ENCODE peak calls at places on chromosome 7, in seven cellular contexts. T is esophagus muscularis mucosa, O is sigmoid colon, X is GM12878, K is stomach, S is transverse colon, P is K562. J is an unnamed sample.

GRCh38 chr7:4738711-4739527 is 36.5 kb upstream of the AP5Z1 start:
- DNase-seq in T (no peak), O (peak), X (no peak), K (peak), S (no peak), P (peak), J (no peak)

GRCh38 chr7:103865442-103865841 is 124.0 kb downstream of the RELN start:
- DNase-seq in T (no peak), O (no peak), X (no peak), K (no peak), S (no peak), P (no peak), J (no peak)

GRCh38 chr7:115014794-115015193 is 92.9 kb downstream of the MDFIC start:
- DNase-seq in T (no peak), O (no peak), X (no peak), K (no peak), S (no peak), P (no peak), J (no peak)

GRCh38 chr7:128347573-128348147 is 4.0 kb upstream of the RBM28 start:
- DNase-seq in T (no peak), O (no peak), X (no peak), K (peak), S (peak), P (peak), J (no peak)

GRCh38 chr7:68148440-68148839 is 1151.8 kb downstream of the TYW1 start:
- DNase-seq in T (peak), O (no peak), X (no peak), K (no peak), S (no peak), P (no peak), J (no peak)

GRCh38 chr7:100705341-100705752 is 574 bp upstream of the POP7 start:
- DNase-seq in T (peak), O (peak), X (peak), K (peak), S (peak), P (peak), J (peak)

GRCh38 chr7:157722137-157723060 is 385.6 kb downstream of the DNAJB6 start:
- DNase-seq in T (no peak), O (peak), X (no peak), K (no peak), S (no peak), P (no peak), J (no peak)

GRCh38 chr7:74300951-74301350 is 11.7 kb downstream of the CLIP2 start:
- DNase-seq in T (no peak), O (no peak), X (no peak), K (no peak), S (no peak), P (no peak), J (no peak)

GRCh38 chr7:154423219-154423618 is 371.0 kb downstream of the DPP6 start:
- DNase-seq in T (no peak), O (no peak), X (no peak), K (no peak), S (no peak), P (no peak), J (no peak)

GRCh38 chr7:156438011-156438410 is 202.6 kb upstream of the RNF32 start:
- DNase-seq in T (no peak), O (no peak), X (no peak), K (no peak), S (no peak), P (no peak), J (no peak)

GRCh38 chr7:77995717-77996116 is 197.1 kb downstream of the PHTF2 start:
- DNase-seq in T (no peak), O (no peak), X (no peak), K (no peak), S (no peak), P (peak), J (no peak)

GRCh38 chr7:134307320-134307719 is 9.4 kb downstream of the SLC35B4 start:
- DNase-seq in T (no peak), O (no peak), X (no peak), K (no peak), S (no peak), P (no peak), J (no peak)

GRCh38 chr7:101739757-101740398 is 77.5 kb upstream of the CUX1 start:
- DNase-seq in T (no peak), O (no peak), X (no peak), K (no peak), S (no peak), P (no peak), J (no peak)

GRCh38 chr7:150946826-150947750 is 31.0 kb downstream of the KCNH2 start:
- DNase-seq in T (no peak), O (peak), X (no peak), K (no peak), S (no peak), P (no peak), J (peak)

GRCh38 chr7:51256916-51257315 is 59.7 kb downstream of the COBL start:
- DNase-seq in T (no peak), O (no peak), X (no peak), K (no peak), S (no peak), P (no peak), J (no peak)

GRCh38 chr7:37508063-37508462 is 59.4 kb upstream of the ELMO1 start:
- DNase-seq in T (peak), O (no peak), X (no peak), K (no peak), S (no peak), P (no peak), J (no peak)

GRCh38 chr7:140597425-140597949 is 43.1 kb downstream of the DENND2A start:
- DNase-seq in T (no peak), O (no peak), X (no peak), K (no peak), S (no peak), P (no peak), J (no peak)

GRCh38 chr7:19249281-19249680 is 104.1 kb upstream of the FERD3L start:
- DNase-seq in T (no peak), O (no peak), X (no peak), K (no peak), S (no peak), P (no peak), J (no peak)

GRCh38 chr7:100118388-100119074 is 627 bp downstream of the TAF6 start:
- DNase-seq in T (no peak), O (no peak), X (no peak), K (no peak), S (no peak), P (no peak), J (no peak)

GRCh38 chr7:37180828-37181549 is 267.7 kb downstream of the ELMO1 start:
- DNase-seq in T (no peak), O (no peak), X (no peak), K (no peak), S (no peak), P (no peak), J (no peak)

GRCh38 chr7:158971214-158971613 is 114.9 kb downstream of the DYNC2I1 start:
- DNase-seq in T (no peak), O (no peak), X (no peak), K (no peak), S (no peak), P (no peak), J (no peak)

GRCh38 chr7:1220000-1220726 is 12.5 kb upstream of the UNCX start:
- DNase-seq in T (no peak), O (no peak), X (no peak), K (no peak), S (no peak), P (no peak), J (no peak)

GRCh38 chr7:122316467-122317394 is 12.2 kb upstream of the FEZF1 start:
- DNase-seq in T (no peak), O (no peak), X (no peak), K (no peak), S (peak), P (no peak), J (no peak)

GRCh38 chr7:78176186-78176585 is 377.6 kb downstream of the PHTF2 start:
- DNase-seq in T (peak), O (no peak), X (no peak), K (no peak), S (no peak), P (no peak), J (no peak)

GRCh38 chr7:149027055-149027454 is 1.2 kb downstream of the PDIA4 start:
- DNase-seq in T (no peak), O (no peak), X (no peak), K (no peak), S (no peak), P (no peak), J (no peak)

GRCh38 chr7:46490406-46490805 is 569.3 kb upstream of the IGFBP3 start:
- DNase-seq in T (no peak), O (no peak), X (no peak), K (no peak), S (no peak), P (no peak), J (no peak)

GRCh38 chr7:132135986-132136385 is 440.3 kb downstream of the PLXNA4 start:
- DNase-seq in T (no peak), O (no peak), X (no peak), K (no peak), S (no peak), P (no peak), J (no peak)

GRCh38 chr7:104299777-104300176 is 28.6 kb upstream of the LHFPL3 start:
- DNase-seq in T (no peak), O (no peak), X (no peak), K (no peak), S (no peak), P (no peak), J (no peak)

GRCh38 chr7:29318853-29319718 is 124.5 kb downstream of the CHN2 start:
- DNase-seq in T (no peak), O (no peak), X (no peak), K (no peak), S (no peak), P (no peak), J (no peak)

GRCh38 chr7:129882531-129882930 is 70.2 kb downstream of the UBE2H start:
- DNase-seq in T (no peak), O (no peak), X (no peak), K (no peak), S (no peak), P (no peak), J (no peak)

GRCh38 chr7:156780724-156781455 is 112.1 kb downstream of the LMBR1 start:
- DNase-seq in T (no peak), O (no peak), X (peak), K (no peak), S (no peak), P (peak), J (no peak)

GRCh38 chr7:91634485-91635177 is 245.9 kb downstream of the MTERF1 start:
- DNase-seq in T (no peak), O (no peak), X (no peak), K (no peak), S (no peak), P (no peak), J (no peak)

GRCh38 chr7:150955519-150956394 is 22.4 kb downstream of the KCNH2 start:
- DNase-seq in T (no peak), O (peak), X (no peak), K (no peak), S (peak), P (peak), J (no peak)

GRCh38 chr7:37208528-37208927 is 240.1 kb downstream of the ELMO1 start:
- DNase-seq in T (peak), O (peak), X (peak), K (peak), S (peak), P (peak), J (peak)

GRCh38 chr7:44573464-44574285 is at the start of gene DDX56:
- DNase-seq in T (peak), O (peak), X (peak), K (peak), S (peak), P (peak), J (peak)
- TF ChIP-seq POLR2AphosphoS5 in T (peak), O (peak), X (peak), K (peak), S (peak), P (peak), J (peak)

DNA sequence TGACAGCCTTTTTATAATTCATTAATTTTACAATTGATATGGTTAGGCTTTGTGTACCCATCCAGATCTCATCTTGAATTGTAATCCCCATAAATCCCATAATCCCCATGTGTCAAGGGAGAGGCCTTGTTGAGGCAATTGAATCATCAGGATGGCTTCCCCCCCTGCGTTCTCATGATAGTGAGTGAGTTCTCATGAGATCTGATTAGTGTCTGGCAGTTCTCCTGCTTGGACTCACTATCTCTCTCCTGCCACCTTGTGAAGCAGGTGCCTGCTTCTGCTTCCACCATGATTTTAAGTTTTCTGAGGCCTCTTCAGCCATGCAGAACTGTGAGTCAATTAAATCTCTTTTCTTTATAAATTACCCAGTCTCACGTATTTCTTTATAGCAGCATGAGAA is 165.7 kb upstream of the GNAI1 start:
- DNase-seq in T (no peak), O (no peak), X (no peak), K (no peak), S (no peak), P (no peak), J (no peak)
- TF ChIP-seq EP300 in T (no peak), O (no peak), X (no peak), K (no peak), S (no peak), P (no peak), J (no peak)

GRCh38 chr7:98166668-98166970 is 44.6 kb upstream of the BHLHA15 start:
- DNase-seq in T (no peak), O (no peak), X (no peak), K (no peak), S (no peak), P (no peak), J (no peak)
- H3K27ac ChIP-seq in T (no peak), O (no peak), X (no peak), K (no peak), S (no peak), P (no peak), J (no peak)

GRCh38 chr7:70520604-70521003 is 611.3 kb upstream of the GALNT17 start:
- DNase-seq in T (no peak), O (no peak), X (no peak), K (no peak), S (no peak), P (no peak), J (no peak)
- TF ChIP-seq POLR2AphosphoS5 in T (no peak), O (no peak), X (no peak), K (no peak), S (no peak), P (no peak), J (no peak)

DNA sequence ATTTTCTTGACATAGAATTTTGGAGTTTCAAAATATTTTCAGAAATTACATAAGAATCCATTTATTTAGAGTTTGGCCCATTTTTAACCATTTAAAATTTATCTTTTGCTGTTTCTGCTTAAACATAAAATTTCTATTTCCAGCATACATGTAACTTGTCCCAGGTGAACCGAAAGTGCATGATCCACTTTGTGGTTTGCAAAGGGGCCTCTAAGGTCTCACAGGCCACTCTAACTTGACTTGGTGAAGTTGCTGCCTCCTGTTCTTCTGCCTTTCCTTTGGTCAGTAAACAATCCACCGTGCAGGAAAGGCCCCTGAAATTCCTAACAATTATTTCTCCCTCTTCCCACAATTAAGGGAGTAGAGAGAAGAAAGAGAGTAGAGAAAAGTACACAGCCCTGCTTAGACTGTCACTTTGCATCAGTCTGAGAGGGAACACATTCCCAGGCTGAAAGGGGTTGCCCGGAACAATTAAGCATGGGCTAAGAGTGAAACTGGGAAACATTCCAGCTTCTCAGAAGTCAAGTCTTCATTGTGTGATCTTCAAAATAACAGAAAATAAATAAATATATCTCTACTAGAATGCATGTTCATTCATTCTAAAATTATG is 79.5 kb upstream of the SEMA3A start:
- DNase-seq in T (no peak), O (no peak), X (no peak), K (no peak), S (no peak), P (no peak), J (no peak)
- TF ChIP-seq EP300 in T (no peak), O (no peak), X (no peak), K (no peak), S (no peak), P (no peak), J (no peak)

GRCh38 chr7:14836006-14836405 is 66.5 kb downstream of the DGKB start:
- DNase-seq in T (no peak), O (no peak), X (no peak), K (no peak), S (no peak), P (no peak), J (no peak)
- H3K27ac ChIP-seq in T (no peak), O (no peak), X (no peak), K (no peak), S (no peak), P (no peak), J (no peak)

DNA sequence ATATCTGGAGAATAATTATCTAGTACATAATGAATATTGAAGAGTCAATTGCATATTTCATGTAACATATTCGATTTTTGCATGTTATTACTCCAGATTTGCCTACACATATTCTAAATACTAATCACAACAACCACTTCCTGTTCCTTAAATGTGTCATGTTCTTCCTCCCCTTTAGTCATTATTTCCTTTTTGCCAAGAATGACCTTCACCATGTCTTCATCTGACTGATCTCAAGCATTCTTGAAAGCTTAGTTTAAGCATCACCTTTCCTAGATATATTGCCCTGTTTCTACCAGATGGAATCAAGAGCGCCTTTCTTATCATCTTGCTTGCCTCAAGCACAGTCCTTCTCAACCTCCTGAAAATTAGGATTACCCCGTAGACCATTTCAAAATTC is 23.5 kb upstream of the MEOX2 start:
- DNase-seq in T (no peak), O (no peak), X (no peak), K (no peak), S (no peak), P (no peak), J (no peak)
- TF ChIP-seq POLR2AphosphoS5 in T (no peak), O (no peak), X (no peak), K (no peak), S (no peak), P (no peak), J (no peak)

GRCh38 chr7:107946451-107946850 is 55.5 kb downstream of the DLD start:
- DNase-seq in T (no peak), O (no peak), X (no peak), K (no peak), S (no peak), P (no peak), J (no peak)

GRCh38 chr7:107951172-107951787 is 51.7 kb downstream of the LAMB1 start:
- DNase-seq in T (peak), O (no peak), X (no peak), K (peak), S (no peak), P (no peak), J (no peak)

GRCh38 chr7:107949443-107949935 is 53.5 kb downstream of the LAMB1 start:
- DNase-seq in T (no peak), O (no peak), X (no peak), K (no peak), S (no peak), P (no peak), J (no peak)

GRCh38 chr7:107946881-107947280 is 55.9 kb downstream of the DLD start:
- DNase-seq in T (no peak), O (no peak), X (no peak), K (no peak), S (no peak), P (no peak), J (no peak)

GRCh38 chr7:107948645-107949442 is 54.1 kb downstream of the LAMB1 start:
- DNase-seq in T (peak), O (no peak), X (no peak), K (no peak), S (no peak), P (no peak), J (no peak)
- TF ChIP-seq EP300 in T (no peak), O (no peak), X (no peak), K (no peak), S (no peak), P (no peak), J (no peak)

DNA sequence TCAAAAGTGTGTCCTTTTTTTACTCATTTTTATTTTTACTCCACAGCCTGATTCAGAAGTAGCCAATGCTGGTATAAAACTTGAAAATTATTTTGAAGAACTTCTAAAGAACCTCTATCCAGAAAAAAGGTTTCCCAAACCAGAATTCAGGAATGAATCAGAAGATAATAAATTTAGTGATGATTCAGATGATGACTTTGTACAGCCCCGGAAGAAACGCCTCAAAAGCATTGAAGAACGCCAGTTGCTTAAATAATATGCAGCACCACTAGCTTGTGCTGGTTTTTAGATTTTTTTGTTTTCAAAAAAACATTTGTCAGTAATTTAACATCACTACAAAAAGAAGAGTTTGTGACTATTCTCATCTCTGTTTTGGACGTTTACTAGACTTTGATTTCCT is 116.5 kb downstream of the SVOPL start:
- DNase-seq in T (no peak), O (no peak), X (no peak), K (no peak), S (no peak), P (no peak), J (no peak)
- H3K27ac ChIP-seq in T (no peak), O (no peak), X (no peak), K (no peak), S (no peak), P (no peak), J (no peak)